ENCODE peak calls at places on chromosome 22, in five cellular contexts. C is neuronal stem cell, Q is mesenchymal stem cell, N is mesendoderm, H is IMR-90. U is an unnamed sample.

GRCh38 chr22:27226666-27227065 is 569.3 kb downstream of the MIAT start:
- DNase-seq in C (no peak), Q (peak), N (no peak), H (peak), U (no peak)

GRCh38 chr22:43561421-43562178 is 149.8 kb downstream of the MPPED1 start:
- DNase-seq in C (no peak), Q (no peak), N (peak), H (no peak), U (no peak)

GRCh38 chr22:49712195-49712791 is 115.4 kb downstream of the BRD1 start:
- DNase-seq in C (peak), Q (no peak), N (peak), H (no peak), U (no peak)

GRCh38 chr22:50641696-50642607 is 14.0 kb upstream of the ARSA start:
- DNase-seq in C (peak), Q (peak), N (peak), H (peak), U (no peak)

GRCh38 chr22:30922151-30922611 is 46.4 kb downstream of the MORC2 start:
- DNase-seq in C (no peak), Q (no peak), N (no peak), H (peak), U (peak)

GRCh38 chr22:32175751-32176644 is 16.9 kb upstream of the C22orf42 start:
- DNase-seq in C (peak), Q (no peak), N (peak), H (no peak), U (no peak)

GRCh38 chr22:50583294-50583865 is 731 bp upstream of the CHKB start:
- DNase-seq in C (no peak), Q (no peak), N (peak), H (no peak), U (peak)

GRCh38 chr22:39144101-39144815 is 8.2 kb downstream of the CBX7 start:
- DNase-seq in C (no peak), Q (peak), N (peak), H (peak), U (no peak)

GRCh38 chr22:41638124-41638523 is 17.0 kb downstream of the XRCC6 start:
- DNase-seq in C (no peak), Q (no peak), N (no peak), H (no peak), U (no peak)

GRCh38 chr22:31241200-31241599 is 29.1 kb downstream of the LIMK2 start:
- DNase-seq in C (no peak), Q (peak), N (peak), H (peak), U (no peak)

GRCh38 chr22:35624547-35624946 is 7.4 kb upstream of the MB start:
- DNase-seq in C (no peak), Q (no peak), N (no peak), H (no peak), U (no peak)

GRCh38 chr22:44807915-44808690 is 55.7 kb downstream of the ARHGAP8 start:
- DNase-seq in C (no peak), Q (no peak), N (peak), H (no peak), U (no peak)

GRCh38 chr22:44371741-44372525 is 59.2 kb upstream of the SHISAL1 start:
- DNase-seq in C (no peak), Q (peak), N (no peak), H (no peak), U (no peak)

DNA sequence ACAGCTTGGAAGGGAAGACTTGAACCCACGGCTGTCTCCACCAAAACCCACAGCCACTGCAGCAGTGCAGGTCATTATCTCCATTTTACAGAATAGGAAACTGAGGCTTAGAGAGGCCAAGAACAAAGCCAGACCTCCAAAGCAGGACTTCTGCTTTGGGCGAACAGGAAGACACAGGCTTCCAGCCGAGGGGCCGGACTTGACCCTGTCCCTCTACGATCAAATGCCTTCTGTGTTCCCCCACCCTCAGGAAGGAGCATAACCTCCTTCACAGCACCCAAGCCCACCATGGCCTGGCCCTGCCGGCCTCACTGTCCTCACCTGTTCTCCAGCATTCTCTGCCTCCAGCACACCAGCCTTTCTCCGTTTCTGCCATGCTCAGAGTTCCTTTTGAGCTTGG is 15.8 kb downstream of the IGLL1 start:
- DNase-seq in C (no peak), Q (no peak), N (no peak), H (no peak), U (no peak)
- H3K18ac ChIP-seq in C (no peak), Q (no peak), N (no peak), H (no peak), U (no peak)

DNA sequence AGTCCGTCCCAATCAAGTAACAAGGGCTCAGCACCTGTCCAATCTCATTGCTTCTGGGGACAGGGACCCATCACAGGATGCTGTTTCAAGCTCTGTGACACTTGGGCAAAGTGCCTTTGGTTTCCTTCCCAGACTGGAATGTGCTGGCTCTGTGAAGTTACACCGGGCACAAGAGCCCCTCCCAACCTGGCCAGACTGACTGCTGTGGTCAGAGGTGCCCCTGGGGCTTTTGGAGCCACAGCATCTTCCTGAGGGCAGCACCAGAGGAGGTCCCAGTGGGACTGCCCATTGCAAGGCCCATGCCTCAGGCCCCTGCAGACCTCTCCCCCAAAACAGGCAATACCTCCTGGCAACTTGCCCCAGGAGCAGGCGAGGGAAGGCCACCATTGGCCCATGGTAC is 155.2 kb upstream of the GRK3 start:
- DNase-seq in C (no peak), Q (no peak), N (no peak), H (no peak), U (no peak)
- H3K18ac ChIP-seq in C (no peak), Q (no peak), N (no peak), H (no peak), U (no peak)

DNA sequence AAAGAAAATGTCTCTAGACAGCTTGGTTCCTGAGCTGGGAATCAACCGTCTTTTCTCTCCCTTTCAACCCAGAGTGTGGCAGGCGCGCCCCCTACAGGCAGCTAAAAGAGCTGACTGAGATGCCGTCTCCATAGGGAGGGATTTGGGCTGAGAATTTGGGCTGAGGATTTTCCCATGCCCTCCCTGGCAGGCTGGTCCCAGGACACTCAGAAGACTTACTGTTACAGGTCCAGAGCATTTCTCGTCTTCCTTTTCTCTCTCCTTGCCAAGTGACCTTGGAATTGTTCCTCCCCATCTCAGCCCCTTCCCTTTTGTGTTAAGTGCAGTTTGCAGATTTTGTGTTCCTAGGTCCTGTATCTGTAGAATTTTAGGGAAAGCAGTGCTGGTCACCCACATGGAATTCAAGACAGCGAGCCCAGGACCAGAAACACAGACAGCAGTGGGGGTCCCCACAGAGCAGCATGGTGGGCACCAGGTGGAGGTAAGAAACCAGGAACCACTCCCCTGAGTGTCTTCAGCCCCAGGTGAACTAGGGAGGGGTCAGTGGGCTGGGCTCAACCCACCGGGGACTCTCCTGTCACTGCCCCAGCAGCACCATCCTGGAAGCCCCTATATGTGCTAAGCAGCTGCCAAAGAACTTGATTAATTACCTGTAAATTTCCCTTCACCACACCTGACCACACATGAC is 9.9 kb upstream of the IGLL5 start:
- DNase-seq in C (peak), Q (peak), N (peak), H (peak), U (peak)
- H3K18ac ChIP-seq in C (no peak), Q (no peak), N (no peak), H (no peak), U (no peak)

GRCh38 chr22:36744791-36745190 is 31.1 kb downstream of the IFT27 start:
- DNase-seq in C (no peak), Q (no peak), N (no peak), H (no peak), U (no peak)

GRCh38 chr22:36743011-36743410 is 32.9 kb downstream of the IFT27 start:
- DNase-seq in C (no peak), Q (no peak), N (no peak), H (no peak), U (no peak)

GRCh38 chr22:36745301-36745995 is 30.5 kb downstream of the IFT27 start:
- DNase-seq in C (no peak), Q (no peak), N (no peak), H (no peak), U (no peak)

GRCh38 chr22:36744413-36744765 is 31.5 kb downstream of the IFT27 start:
- DNase-seq in C (no peak), Q (no peak), N (no peak), H (no peak), U (no peak)

DNA sequence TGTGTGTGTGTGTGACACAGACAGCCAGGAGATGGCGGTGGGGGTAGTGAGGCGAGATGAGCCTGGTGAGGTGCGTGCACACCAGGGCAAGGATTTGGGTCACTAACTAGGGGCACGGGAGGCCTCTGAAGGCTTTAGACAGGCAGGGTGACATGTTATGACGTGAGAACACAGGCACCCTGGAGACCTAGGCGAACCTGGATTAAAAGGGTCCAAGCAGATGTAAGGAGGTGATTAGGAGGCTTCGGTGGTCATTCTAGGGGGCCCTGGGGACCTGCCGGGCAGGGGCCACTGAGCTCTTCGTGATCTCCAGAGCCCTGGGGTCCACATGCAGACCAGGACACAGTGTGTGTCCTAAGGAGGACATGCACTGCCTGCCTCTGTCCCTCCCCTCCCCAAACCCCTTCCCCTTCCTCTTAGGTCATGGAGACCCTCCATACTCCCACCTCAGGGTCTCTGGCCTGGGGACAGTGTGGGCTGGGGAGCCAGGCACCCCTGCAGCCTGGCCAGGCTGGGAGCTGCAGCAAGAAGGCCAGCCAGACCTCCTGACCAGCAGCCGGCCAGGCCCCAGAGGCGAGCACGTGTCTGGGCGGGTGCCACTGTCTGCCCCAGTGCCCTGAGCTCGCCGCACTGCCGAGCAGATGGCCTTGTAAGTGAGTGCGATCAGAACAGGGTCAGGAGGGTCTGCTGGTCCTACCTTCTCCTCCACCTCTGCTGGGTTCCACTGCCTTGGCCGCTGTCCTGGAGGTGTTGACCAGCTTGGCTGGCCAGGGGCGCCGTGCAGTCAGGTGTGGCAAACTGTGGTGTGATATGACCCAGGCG is 32.1 kb downstream of the IFT27 start:
- DNase-seq in C (no peak), Q (no peak), N (no peak), H (no peak), U (no peak)
- H3K18ac ChIP-seq in C (peak), Q (no peak), N (no peak), H (no peak), U (no peak)

GRCh38 chr22:24703101-24703500 is 71.4 kb downstream of the PIWIL3 start:
- DNase-seq in C (no peak), Q (no peak), N (no peak), H (peak), U (no peak)
- H3K18ac ChIP-seq in C (no peak), Q (no peak), N (no peak), H (no peak), U (no peak)